ENCODE peak calls at places on chromosome 1, in eight cellular contexts. H is body of pancreas; B is GM23338; M is prostate gland; A is AG04450; Y is right lobe of liver; O is endodermal cell; U is CD8-positive, alpha-beta T cell. G is an unnamed sample.

GRCh38 chr1:9621032-9621431 is 30.5 kb upstream of the PIK3CD start:
- DNase-seq in H (no peak), B (no peak), M (no peak), A (no peak), Y (no peak), O (no peak), U (no peak), G (no peak)

GRCh38 chr1:12438349-12438924 is 179.6 kb downstream of the DHRS3 start:
- DNase-seq in H (no peak), B (no peak), M (no peak), A (no peak), Y (no peak), O (no peak), U (no peak), G (no peak)

GRCh38 chr1:232873931-232874330 is 68.7 kb downstream of the MAP10 start:
- DNase-seq in H (no peak), B (no peak), M (no peak), A (no peak), Y (no peak), O (no peak), U (no peak), G (no peak)

GRCh38 chr1:172394167-172394751 is 26.2 kb upstream of the C1orf105 start:
- DNase-seq in H (no peak), B (peak), M (no peak), A (no peak), Y (no peak), O (no peak), U (peak), G (no peak)

GRCh38 chr1:213570487-213570886 is 417.3 kb upstream of the PROX1 start:
- DNase-seq in H (no peak), B (no peak), M (no peak), A (no peak), Y (no peak), O (no peak), U (no peak), G (no peak)

GRCh38 chr1:24540906-24541710 is 14.8 kb upstream of the NCMAP start:
- DNase-seq in H (peak), B (no peak), M (peak), A (peak), Y (no peak), O (no peak), U (peak), G (no peak)

GRCh38 chr1:207941664-207942063 is 30.7 kb upstream of the CD34 start:
- DNase-seq in H (peak), B (no peak), M (no peak), A (no peak), Y (peak), O (no peak), U (no peak), G (peak)

GRCh38 chr1:55735110-55735509 is 519.9 kb upstream of the USP24 start:
- DNase-seq in H (no peak), B (no peak), M (no peak), A (no peak), Y (no peak), O (no peak), U (no peak), G (no peak)

GRCh38 chr1:2204384-2205190 is 10.0 kb upstream of the FAAP20 start:
- DNase-seq in H (peak), B (peak), M (no peak), A (no peak), Y (peak), O (peak), U (no peak), G (peak)

GRCh38 chr1:58717979-58718378 is 18.1 kb upstream of the MYSM1 start:
- DNase-seq in H (no peak), B (no peak), M (no peak), A (no peak), Y (no peak), O (no peak), U (peak), G (no peak)

DNA sequence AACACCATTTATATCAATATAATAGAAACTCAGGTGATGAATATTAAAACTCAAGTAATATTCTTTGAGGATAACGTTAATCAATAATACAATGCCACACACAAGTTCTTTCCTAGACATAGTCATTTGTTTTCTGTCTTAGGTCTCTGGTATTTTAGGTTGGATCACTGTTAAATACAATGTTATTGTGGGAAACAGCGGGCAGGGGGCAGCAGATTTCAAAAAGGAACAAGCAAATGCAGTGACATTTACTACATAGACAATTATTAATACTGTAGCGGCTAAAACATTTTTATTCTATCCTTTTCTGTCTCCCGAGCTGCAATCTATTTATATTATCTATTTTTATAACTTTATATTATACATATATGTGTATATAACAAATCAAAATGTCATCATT is 186.4 kb upstream of the ZNHIT6 start:
- DNase-seq in H (no peak), B (peak), M (no peak), A (peak), Y (peak), O (peak), U (no peak), G (no peak)
- TF ChIP-seq CTCF in H (peak), B (peak), M (peak), A (peak), Y (peak), O (peak), U (peak), G (no peak)

DNA sequence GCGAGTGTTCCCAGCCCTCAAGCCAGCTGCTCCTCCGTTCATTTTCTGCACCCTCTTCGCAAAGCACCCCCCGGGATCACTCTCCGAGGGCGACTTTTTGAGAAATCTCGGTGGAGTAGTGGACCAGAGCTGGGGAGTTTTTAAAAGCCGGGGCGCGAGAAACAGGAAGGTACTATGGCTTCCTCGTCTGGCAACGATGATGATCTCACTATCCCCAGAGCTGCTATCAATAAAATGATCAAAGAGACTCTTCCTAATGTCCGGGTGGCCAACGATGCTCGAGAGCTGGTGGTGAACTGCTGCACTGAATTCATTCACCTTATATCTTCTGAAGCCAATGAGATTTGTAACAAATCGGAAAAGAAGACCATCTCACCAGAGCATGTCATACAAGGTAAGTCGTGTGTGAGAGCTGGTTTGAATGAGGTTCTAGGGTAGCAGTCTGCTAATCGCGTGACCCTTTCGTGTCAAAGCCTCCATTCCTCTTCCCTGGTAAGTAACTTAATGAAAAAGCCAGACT is 825 bp downstream of the DR1 start:
- DNase-seq in H (peak), B (peak), M (peak), A (no peak), Y (no peak), O (peak), U (no peak), G (peak)
- TF ChIP-seq CTCF in H (no peak), B (no peak), M (no peak), A (no peak), Y (no peak), O (no peak), U (no peak), G (no peak)

GRCh38 chr1:44678626-44679025 is 4.1 kb downstream of the ARMH1 start:
- DNase-seq in H (no peak), B (no peak), M (no peak), A (no peak), Y (no peak), O (no peak), U (no peak), G (no peak)
- TF ChIP-seq CTCF in H (no peak), B (no peak), M (no peak), A (no peak), Y (no peak), O (no peak), U (no peak), G (no peak)

GRCh38 chr1:3283849-3284248 is 170.6 kb upstream of the ARHGEF16 start:
- DNase-seq in H (peak), B (peak), M (peak), A (no peak), Y (peak), O (peak), U (no peak), G (peak)
- TF ChIP-seq CTCF in H (peak), B (peak), M (peak), A (peak), Y (peak), O (peak), U (no peak), G (peak)